ENCODE peak calls at places on chromosomes 12 and 14, in six cellular contexts. L is stimulated activated CD4-positive, alpha-beta T cell treated with anti-CD3 and anti-CD28 coated beads, Interleukin-4, amount 100 ng/mL, for 4 hours; H is AG04450; P is effector memory CD8-positive, alpha-beta T cell; Z is ELR; I is NCI-H524. S is an unnamed sample.

GRCh38 chr14:34338056-34338455 is 124.0 kb downstream of the SPTSSA start:
- DNase-seq in L (no peak), H (no peak), P (no peak), Z (no peak), I (peak; percentile 47), S (no peak)

GRCh38 chr12:20127401-20127800 is 240.9 kb upstream of the PDE3A start:
- DNase-seq in L (no peak), H (no peak), P (no peak), Z (no peak), I (no peak), S (no peak)

GRCh38 chr12:196436-196835 is 17.5 kb downstream of the SLC6A12 start:
- DNase-seq in L (no peak), H (no peak), P (no peak), Z (no peak), I (no peak), S (no peak)

GRCh38 chr12:27571463-27571862 is 47.5 kb downstream of the PPFIBP1 start:
- DNase-seq in L (no peak), H (no peak), P (no peak), Z (peak; percentile 88), I (no peak), S (peak; percentile 51)

GRCh38 chr12:109027767-109028166 is 6.9 kb upstream of the SVOP start:
- DNase-seq in L (no peak), H (peak; percentile 20), P (no peak), Z (peak; percentile 26), I (no peak), S (no peak)

GRCh38 chr14:59161571-59162175 is 26.8 kb upstream of the DAAM1 start:
- DNase-seq in L (no peak), H (peak; percentile 33), P (no peak), Z (peak; percentile 45), I (peak; percentile 26), S (peak; percentile 50)

GRCh38 chr12:47317182-47317915 is 237.6 kb upstream of the AMIGO2 start:
- DNase-seq in L (no peak), H (no peak), P (peak; percentile 24), Z (no peak), I (no peak), S (no peak)

GRCh38 chr12:130572553-130572952 is 143.5 kb downstream of the RIMBP2 start:
- DNase-seq in L (no peak), H (no peak), P (no peak), Z (no peak), I (peak; percentile 17), S (no peak)

GRCh38 chr12:111462134-111462821 is 56.6 kb downstream of the SH2B3 start:
- DNase-seq in L (no peak), H (peak; percentile 72), P (no peak), Z (no peak), I (no peak), S (no peak)

GRCh38 chr12:57569858-57570257 is 20.0 kb downstream of the KIF5A start:
- DNase-seq in L (no peak), H (no peak), P (no peak), Z (no peak), I (no peak), S (no peak)

GRCh38 chr12:4049566-4050080 is 176.4 kb upstream of the PARP11 start:
- DNase-seq in L (no peak), H (no peak), P (no peak), Z (no peak), I (no peak), S (no peak)

GRCh38 chr12:42511656-42512055 is 77.9 kb downstream of the PRICKLE1 start:
- DNase-seq in L (no peak), H (no peak), P (no peak), Z (no peak), I (no peak), S (no peak)

GRCh38 chr14:31256534-31257243 is 49.1 kb upstream of the HECTD1 start:
- DNase-seq in L (no peak), H (no peak), P (no peak), Z (no peak), I (no peak), S (no peak)

GRCh38 chr12:113348849-113349536 is 9.4 kb upstream of the PLBD2 start:
- DNase-seq in L (no peak), H (no peak), P (no peak), Z (no peak), I (no peak), S (no peak)

GRCh38 chr14:26730929-26731618 is 133.2 kb upstream of the NOVA1 start:
- DNase-seq in L (no peak), H (no peak), P (no peak), Z (no peak), I (peak; percentile 66), S (peak; percentile 1)

GRCh38 chr14:52992236-52992635 is 41.4 kb upstream of the FERMT2 start:
- DNase-seq in L (no peak), H (no peak), P (no peak), Z (no peak), I (no peak), S (no peak)

GRCh38 chr14:35332517-35333346 is 40.5 kb downstream of the PSMA6 start:
- DNase-seq in L (peak; percentile 42), H (no peak), P (no peak), Z (peak; percentile 44), I (no peak), S (peak; percentile 68)

GRCh38 chr14:103021817-103022668 is 35.3 kb downstream of the CDC42BPB start:
- DNase-seq in L (no peak), H (no peak), P (no peak), Z (peak; percentile 36), I (no peak), S (no peak)

GRCh38 chr12:122244565-122245371 is 18.9 kb upstream of the DIABLO start:
- DNase-seq in L (no peak), H (no peak), P (peak; percentile 31), Z (no peak), I (no peak), S (no peak)

GRCh38 chr12:75705749-75706719 is 194.6 kb upstream of the KRR1 start:
- DNase-seq in L (no peak), H (peak; percentile 99), P (no peak), Z (peak; percentile 92), I (no peak), S (peak; percentile 65)

GRCh38 chr12:1583421-1584078 is 10.8 kb downstream of the FBXL14 start:
- DNase-seq in L (peak; percentile 43), H (peak; percentile 86), P (peak; percentile 68), Z (peak; percentile 94), I (peak; percentile 59), S (peak; percentile 84)

GRCh38 chr12:100995771-100996170 is 201.2 kb downstream of the ANO4 start:
- DNase-seq in L (no peak), H (no peak), P (no peak), Z (no peak), I (no peak), S (no peak)

GRCh38 chr12:26121323-26121740 is 3.5 kb downstream of the BHLHE41 start:
- DNase-seq in L (no peak), H (no peak), P (no peak), Z (no peak), I (no peak), S (no peak)

S was measured in MCF 10A.